ENCODE peak calls at places on chromosomes 6 and 20, in four cellular contexts. K is PC-9, L is MM.1S, T is fibroblast of the aortic adventitia. N is an unnamed sample.

GRCh38 chr20:43752561-43753301 is 25.9 kb upstream of the GTSF1L start:
- DNase-seq in K (peak), T (peak), L (peak), N (peak)

GRCh38 chr6:30844118-30844535 is 40.2 kb upstream of the DDR1 start:
- DNase-seq in L (no peak), K (peak), T (peak), N (peak)

GRCh38 chr20:34512266-34512954 is 3.8 kb upstream of the DYNLRB1 start:
- DNase-seq in T (no peak), K (no peak), L (no peak), N (no peak)

GRCh38 chr6:20876016-20876415 is 341.8 kb downstream of the CDKAL1 start:
- DNase-seq in T (peak), K (no peak), L (no peak), N (peak)

GRCh38 chr6:146200136-146200708 is 171.4 kb downstream of the GRM1 start:
- DNase-seq in T (peak), L (no peak), K (no peak), N (no peak)

GRCh38 chr20:7113577-7114466 is 346.3 kb downstream of the BMP2 start:
- DNase-seq in T (peak), L (peak), K (no peak), N (no peak)

GRCh38 chr20:25253606-25254275 is 5.9 kb downstream of the PYGB start:
- DNase-seq in K (peak), L (no peak), T (no peak), N (no peak)

GRCh38 chr6:131755597-131755996 is 44.8 kb upstream of the CTAGE9 start:
- DNase-seq in K (no peak), L (no peak), T (peak), N (peak)

GRCh38 chr6:134936927-134937326 is 13.0 kb downstream of the ALDH8A1 start:
- DNase-seq in K (no peak), T (peak), L (no peak), N (peak)

GRCh38 chr6:41966961-41967311 is 25.3 kb upstream of the CCND3 start:
- DNase-seq in L (no peak), K (peak), T (peak), N (no peak)

GRCh38 chr6:138944412-138944811 is 43.6 kb downstream of the REPS1 start:
- DNase-seq in L (no peak), K (peak), T (peak), N (no peak)

GRCh38 chr6:50520862-50521261 is 192.5 kb upstream of the TFAP2D start:
- DNase-seq in T (no peak), L (no peak), K (no peak), N (no peak)

GRCh38 chr6:101539510-101540245 is 146.2 kb downstream of the GRIK2 start:
- DNase-seq in T (peak), L (no peak), K (no peak), N (no peak)

GRCh38 chr20:1371235-1371782 is 21.5 kb downstream of the FKBP1A start:
- DNase-seq in T (no peak), K (no peak), L (no peak), N (no peak)

GRCh38 chr6:20811112-20811746 is 277.0 kb downstream of the CDKAL1 start:
- DNase-seq in L (no peak), K (peak), T (peak), N (peak)

GRCh38 chr20:38872491-38873049 is 53.6 kb upstream of the FAM83D start:
- DNase-seq in T (no peak), K (no peak), L (peak), N (no peak)

GRCh38 chr20:38877483-38877882 is 48.7 kb upstream of the FAM83D start:
- DNase-seq in K (no peak), T (no peak), L (no peak), N (no peak)

GRCh38 chr20:38873050-38873581 is 53.1 kb upstream of the FAM83D start:
- DNase-seq in T (no peak), K (no peak), L (peak), N (no peak)

GRCh38 chr20:38874460-38875169 is 51.6 kb upstream of the FAM83D start:
- DNase-seq in T (no peak), K (no peak), L (peak), N (no peak)

GRCh38 chr20:38875170-38875993 is 50.8 kb upstream of the FAM83D start:
- DNase-seq in T (no peak), L (peak), K (no peak), N (no peak)
- H3K4me3 ChIP-seq in T (no peak), L (peak), K (no peak), N (no peak)

GRCh38 chr20:49715466-49715865 is 1.8 kb upstream of the B4GALT5 start:
- DNase-seq in L (no peak), T (no peak), K (no peak), N (no peak)
- H3K4me3 ChIP-seq in L (no peak), T (no peak), K (no peak), N (no peak)

DNA sequence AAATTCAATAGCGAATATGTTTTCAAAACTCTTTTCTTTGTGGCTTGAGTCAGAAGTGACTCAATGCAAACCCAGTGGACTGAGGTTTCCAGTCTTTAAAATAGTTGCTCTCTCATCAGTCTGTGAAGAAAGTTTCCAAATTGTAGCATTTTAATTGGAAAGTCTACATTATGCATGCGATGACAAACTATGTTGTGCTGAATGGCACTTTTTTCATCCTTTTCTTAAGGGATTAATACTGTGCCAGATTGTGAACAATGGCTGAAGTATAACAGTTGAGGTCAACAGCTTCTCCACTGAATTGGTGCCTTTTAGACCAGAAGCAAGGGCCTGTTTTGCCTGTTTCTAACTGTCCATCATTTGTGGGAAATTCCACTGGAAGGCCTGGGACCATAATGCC is 377.1 kb downstream of the BTBD9 start:
- DNase-seq in T (peak), L (no peak), K (no peak), N (no peak)
- H3K4me3 ChIP-seq in T (no peak), L (no peak), K (no peak), N (no peak)

GRCh38 chr6:95802978-95803377 is 212.8 kb upstream of the FUT9 start:
- DNase-seq in T (no peak), K (no peak), L (no peak), N (no peak)
- H3K4me3 ChIP-seq in T (no peak), K (no peak), L (no peak), N (no peak)

GRCh38 chr6:3455121-3455489 is 1.7 kb downstream of the SLC22A23 start:
- DNase-seq in L (no peak), T (no peak), K (no peak), N (no peak)

GRCh38 chr6:3456794-3457709 is at the start of gene SLC22A23:
- DNase-seq in L (peak), K (peak), T (no peak), N (no peak)

GRCh38 chr6:3454206-3455016 is 2.4 kb downstream of the SLC22A23 start:
- DNase-seq in T (no peak), K (no peak), L (no peak), N (no peak)

GRCh38 chr6:3456395-3456767 is 469 bp downstream of the SLC22A23 start:
- DNase-seq in T (no peak), K (no peak), L (peak), N (no peak)

DNA sequence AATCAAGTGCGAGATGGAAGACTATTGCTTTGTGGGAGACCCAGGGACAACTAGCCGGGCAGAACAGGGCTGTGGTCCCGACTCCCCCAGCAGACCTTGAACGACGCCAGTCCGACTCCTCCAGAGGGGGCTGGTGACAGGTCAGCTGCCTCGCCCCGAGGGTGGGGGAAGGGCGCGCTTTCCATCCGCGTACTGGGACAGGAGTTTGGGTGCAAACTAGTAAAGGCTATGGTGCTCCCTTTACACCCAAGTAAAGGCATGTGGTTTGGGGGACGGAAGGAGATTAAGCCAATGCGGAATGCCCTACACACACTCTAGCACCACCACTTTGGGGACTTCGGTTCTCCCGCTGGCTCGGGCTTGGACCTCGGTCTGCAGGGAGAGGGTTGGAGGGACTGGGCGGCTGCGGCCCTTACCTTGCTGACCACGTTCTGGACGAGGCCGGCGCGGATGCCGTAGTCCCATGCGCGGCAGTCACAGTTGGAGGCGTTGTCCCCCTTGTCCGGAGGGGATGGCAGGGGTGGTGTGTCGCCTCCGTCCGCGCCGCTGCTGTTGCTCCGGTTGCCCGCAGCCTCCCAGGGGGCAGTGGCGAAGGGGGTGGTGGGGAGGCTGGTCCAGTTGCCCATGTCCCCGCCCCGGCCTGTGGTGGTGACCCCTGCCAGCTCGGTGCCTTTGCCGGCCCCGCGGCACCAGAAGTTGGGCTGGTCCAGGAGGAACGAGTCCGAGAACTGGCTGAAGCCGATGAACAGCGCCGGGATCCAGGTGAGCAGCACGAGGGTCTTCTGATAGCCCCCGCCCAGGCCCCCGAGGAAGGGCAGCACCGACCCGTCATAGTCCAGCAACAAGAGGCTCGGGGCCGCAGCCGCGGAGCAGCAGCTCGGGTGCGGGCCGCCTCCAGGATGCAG is 1.1 kb downstream of the SLC22A23 start:
- DNase-seq in K (peak), L (no peak), T (no peak), N (no peak)
- H3K4me3 ChIP-seq in K (peak), L (peak), T (peak), N (peak)

GRCh38 chr6:37205189-37205996 is 35.4 kb downstream of the PIM1 start:
- DNase-seq in T (no peak), L (no peak), K (no peak), N (no peak)

GRCh38 chr6:37202788-37203491 is 33.0 kb downstream of the PIM1 start:
- DNase-seq in L (no peak), K (no peak), T (no peak), N (no peak)

GRCh38 chr6:37201726-37202125 is 31.8 kb downstream of the PIM1 start:
- DNase-seq in L (no peak), T (no peak), K (no peak), N (no peak)

GRCh38 chr6:37204014-37204751 is 34.2 kb downstream of the PIM1 start:
- DNase-seq in T (peak), L (no peak), K (peak), N (no peak)

GRCh38 chr6:37200085-37200484 is 30.1 kb downstream of the PIM1 start:
- DNase-seq in T (no peak), K (no peak), L (no peak), N (no peak)
- H3K4me3 ChIP-seq in T (no peak), K (no peak), L (no peak), N (no peak)

GRCh38 chr6:127458817-127459216 is 372 bp downstream of the KIAA0408 start:
- DNase-seq in K (no peak), T (peak), L (no peak), N (no peak)
- H3K4me3 ChIP-seq in K (no peak), T (peak), L (no peak), N (no peak)

DNA sequence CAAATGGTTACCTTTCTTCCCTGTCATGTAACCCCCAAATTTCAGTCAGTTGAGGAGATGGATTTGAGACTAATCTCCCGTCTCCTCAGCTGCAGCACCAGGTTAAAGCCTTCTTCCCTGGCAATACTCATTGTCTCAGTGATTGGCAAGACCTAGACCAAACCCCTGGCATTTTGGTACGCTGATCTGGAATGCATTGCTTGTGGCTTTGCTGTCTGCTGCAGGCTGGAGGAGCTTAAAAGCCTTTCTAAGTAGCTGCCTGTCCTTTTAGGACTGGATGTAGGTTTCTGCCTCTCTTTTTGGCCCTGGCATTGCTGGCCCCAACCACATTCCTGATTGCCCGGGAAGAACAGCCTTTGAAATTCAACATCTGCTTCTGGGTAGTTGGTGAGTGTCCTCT is 729.6 kb upstream of the GJE1 start:
- DNase-seq in T (no peak), L (no peak), K (no peak), N (no peak)
- H3K4me3 ChIP-seq in T (no peak), L (no peak), K (no peak), N (no peak)

DNA sequence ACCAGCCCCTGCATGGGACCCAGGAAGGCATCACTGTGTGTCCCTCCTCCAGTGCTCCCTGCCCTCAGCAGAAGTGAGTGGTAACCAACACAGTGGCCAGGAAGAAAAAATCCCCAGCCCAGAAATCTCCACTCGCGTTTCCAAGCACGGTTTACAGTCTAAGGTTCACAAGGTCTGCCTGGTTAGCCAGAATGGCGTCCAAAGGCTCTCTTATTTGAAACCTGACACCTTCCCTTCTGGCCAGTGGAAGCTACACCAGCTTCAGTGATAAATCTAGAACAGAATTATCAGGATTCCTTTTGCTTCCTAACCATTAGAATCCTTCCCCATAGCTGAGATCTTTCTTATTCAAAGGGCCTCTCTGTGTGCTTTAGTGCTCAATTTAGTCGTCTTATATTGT is 9.2 kb downstream of the LY86 start:
- DNase-seq in L (no peak), T (no peak), K (no peak), N (no peak)
- H3K4me3 ChIP-seq in L (no peak), T (no peak), K (no peak), N (no peak)

N was measured in AG09309.